ENCODE peak calls at places on chromosomes 1 and 21, in six cellular contexts. V is left lung; X is CD8-positive, alpha-beta memory T cell; L is GM23248; E is hepatocyte; F is GM06990. J is an unnamed sample.

GRCh38 chr1:31580891-31581603 is 4.7 kb downstream of the TINAGL1 start:
- DNase-seq in X (no peak), E (no peak), F (no peak), L (no peak), V (no peak), J (no peak)

GRCh38 chr1:183862967-183863366 is 58.0 kb downstream of the RGL1 start:
- DNase-seq in V (no peak), F (no peak), X (no peak), L (no peak), E (no peak), J (no peak)

GRCh38 chr1:111404588-111404987 is 22.9 kb downstream of the OVGP1 start:
- DNase-seq in X (no peak), L (no peak), F (no peak), E (no peak), V (no peak), J (no peak)

GRCh38 chr1:83573776-83574175 is 425.2 kb downstream of the TTLL7 start:
- DNase-seq in F (no peak), V (no peak), X (no peak), E (no peak), L (no peak), J (no peak)

GRCh38 chr1:174158767-174159252 is 510 bp upstream of the RABGAP1L start:
- DNase-seq in E (no peak), V (no peak), F (no peak), L (peak; percentile 11), X (peak; percentile 19), J (no peak)

GRCh38 chr1:71660417-71660816 is 579.6 kb upstream of the ZRANB2 start:
- DNase-seq in F (no peak), L (peak; percentile 76), X (no peak), E (no peak), V (no peak), J (no peak)

GRCh38 chr1:100567062-100567461 is 29.1 kb downstream of the GPR88 start:
- DNase-seq in E (no peak), F (no peak), X (no peak), L (no peak), V (no peak), J (no peak)

GRCh38 chr21:31945576-31945975 is 72.8 kb downstream of the HUNK start:
- DNase-seq in F (no peak), E (peak; percentile 73), L (peak; percentile 81), V (no peak), X (no peak), J (peak; percentile 44)

GRCh38 chr1:206809504-206810084 is 37.3 kb upstream of the IL10 start:
- DNase-seq in L (peak; percentile 59), F (no peak), X (no peak), E (peak; percentile 34), V (no peak), J (peak; percentile 21)

GRCh38 chr1:28796321-28797213 is 15.4 kb upstream of the OPRD1 start:
- DNase-seq in X (no peak), V (no peak), L (no peak), E (no peak), F (no peak), J (no peak)

GRCh38 chr1:181459067-181459466 is 24.2 kb upstream of the CACNA1E start:
- DNase-seq in L (no peak), E (no peak), X (no peak), F (no peak), V (no peak), J (no peak)

GRCh38 chr1:169300854-169301253 is 66.7 kb downstream of the NME7 start:
- DNase-seq in L (no peak), E (no peak), F (no peak), V (no peak), X (no peak), J (no peak)

GRCh38 chr21:38853421-38853919 is 47.7 kb downstream of the ETS2 start:
- DNase-seq in X (no peak), F (peak; percentile 31), L (peak; percentile 91), V (peak; percentile 89), E (peak; percentile 60), J (peak; percentile 91)

GRCh38 chr1:236389253-236389652 is 4.8 kb upstream of the EDARADD start:
- DNase-seq in F (no peak), V (no peak), X (no peak), L (no peak), E (no peak), J (no peak)

GRCh38 chr1:247113733-247114271 is 9.6 kb upstream of the ZNF669 start:
- DNase-seq in V (no peak), X (no peak), F (no peak), E (no peak), L (no peak), J (no peak)

GRCh38 chr1:10635385-10635896 is 160.7 kb downstream of the PEX14 start:
- DNase-seq in F (no peak), X (no peak), E (no peak), V (peak; percentile 82), L (peak; percentile 86), J (peak; percentile 71)

GRCh38 chr21:35942211-35943144 is 117.8 kb downstream of the SETD4 start:
- DNase-seq in L (no peak), E (no peak), V (no peak), X (no peak), F (no peak), J (no peak)

GRCh38 chr1:192724670-192725069 is 84.2 kb upstream of the RGS2 start:
- DNase-seq in X (no peak), E (no peak), V (no peak), L (peak; percentile 88), F (no peak), J (peak; percentile 85)

GRCh38 chr21:41970099-41970391 is 16.2 kb upstream of the C2CD2 start:
- DNase-seq in X (no peak), F (no peak), E (no peak), V (peak; percentile 12), L (no peak), J (no peak)

GRCh38 chr1:50425376-50426107 is 2.3 kb upstream of the DMRTA2 start:
- DNase-seq in X (no peak), F (no peak), E (no peak), V (no peak), L (no peak), J (no peak)

DNA sequence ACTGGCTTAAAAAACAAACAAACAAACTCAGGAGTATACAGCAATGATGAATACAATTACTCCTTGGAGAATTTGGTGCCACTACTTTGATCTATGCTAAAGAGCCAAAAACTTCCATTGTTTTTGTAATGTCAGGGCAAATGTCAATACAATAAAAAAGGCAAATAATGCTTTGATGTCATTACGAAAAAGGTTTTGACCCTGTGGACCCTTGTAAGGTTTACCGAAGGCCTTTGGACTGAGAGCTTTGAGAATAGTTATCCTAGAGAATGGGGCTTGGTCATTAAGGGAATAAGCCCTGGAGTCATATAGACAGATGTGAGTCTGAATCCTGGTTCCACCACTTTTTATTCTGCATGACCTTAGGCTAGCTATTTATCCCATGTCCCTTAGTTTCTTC is 27.5 kb downstream of the CEP170 start:
- DNase-seq in F (no peak), E (no peak), L (no peak), X (no peak), V (no peak), J (no peak)
- H3K36me3 ChIP-seq in F (no peaks in the 10 kb centered on the region), E (no peaks in the 10 kb centered on the region), L (peaks cover 64% of the 10 kb centered on the region), X (no peaks in the 10 kb centered on the region), V (no peaks in the 10 kb centered on the region), J (peaks cover 65% of the 10 kb centered on the region)

GRCh38 chr1:154746620-154747299 is 123.3 kb downstream of the KCNN3 start:
- DNase-seq in X (no peak), L (peak; percentile 23), F (no peak), V (no peak), E (no peak), J (no peak)

GRCh38 chr1:154745750-154746425 is 124.2 kb downstream of the KCNN3 start:
- DNase-seq in V (no peak), X (no peak), E (no peak), L (no peak), F (no peak), J (no peak)

GRCh38 chr1:154749078-154749760 is 120.9 kb downstream of the KCNN3 start:
- DNase-seq in F (no peak), E (no peak), V (no peak), X (no peak), L (peak; percentile 97), J (peak; percentile 56)

GRCh38 chr1:154747380-154747779 is 122.7 kb downstream of the KCNN3 start:
- DNase-seq in L (no peak), X (no peak), V (no peak), E (no peak), F (no peak), J (no peak)

DNA sequence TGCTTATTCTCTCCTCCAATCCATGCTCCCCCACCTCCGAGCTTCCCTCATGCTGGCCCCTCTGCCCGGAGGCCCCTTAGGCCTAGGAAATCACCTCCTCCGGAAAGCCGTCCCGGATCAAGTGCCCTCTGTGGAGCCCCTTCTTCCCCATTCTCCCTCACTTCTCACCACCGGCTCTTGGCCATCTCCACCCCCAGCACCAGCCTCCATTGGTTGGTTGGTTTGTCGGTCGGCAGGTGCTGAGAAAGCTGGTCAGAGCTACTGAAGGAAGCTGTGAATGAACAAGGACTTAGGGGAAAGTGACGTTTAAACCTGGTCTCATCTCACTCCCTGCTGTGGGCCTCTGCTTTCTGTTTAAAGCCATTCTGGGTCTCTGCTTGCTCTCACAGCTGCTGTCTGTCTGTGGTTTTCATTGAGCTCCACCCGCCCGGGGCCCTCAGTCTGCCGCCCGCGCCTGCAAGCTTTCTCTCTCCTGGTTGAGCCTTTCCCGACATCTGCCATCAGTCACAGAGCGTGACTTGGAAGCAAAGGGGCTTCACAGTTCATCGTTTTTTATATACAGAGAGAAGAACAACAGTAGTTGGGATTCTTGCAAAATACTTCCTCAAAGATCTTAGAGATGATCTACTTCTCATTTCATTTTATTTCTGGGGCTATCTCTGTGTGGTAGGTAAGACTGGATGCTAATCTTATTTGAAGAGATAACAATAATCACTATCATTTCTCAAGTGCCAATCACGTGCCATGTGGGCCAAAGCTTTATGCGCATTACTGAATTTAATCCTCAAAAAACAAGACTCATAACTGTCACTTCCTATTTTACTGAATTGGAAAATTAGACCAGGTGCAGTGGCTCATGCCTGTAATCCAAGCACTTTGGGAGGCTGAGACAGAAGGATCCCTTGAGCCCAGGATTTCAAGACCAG is 122.0 kb downstream of the KCNN3 start:
- DNase-seq in L (peak; percentile 54), E (peak; percentile 48), F (peak; percentile 61), X (peak; percentile 31), V (no peak), J (no peak)
- H3K36me3 ChIP-seq in L (no peaks in the 10 kb centered on the region), E (no peaks in the 10 kb centered on the region), F (no peaks in the 10 kb centered on the region), X (no peaks in the 10 kb centered on the region), V (no peaks in the 10 kb centered on the region), J (no peaks in the 10 kb centered on the region)

DNA sequence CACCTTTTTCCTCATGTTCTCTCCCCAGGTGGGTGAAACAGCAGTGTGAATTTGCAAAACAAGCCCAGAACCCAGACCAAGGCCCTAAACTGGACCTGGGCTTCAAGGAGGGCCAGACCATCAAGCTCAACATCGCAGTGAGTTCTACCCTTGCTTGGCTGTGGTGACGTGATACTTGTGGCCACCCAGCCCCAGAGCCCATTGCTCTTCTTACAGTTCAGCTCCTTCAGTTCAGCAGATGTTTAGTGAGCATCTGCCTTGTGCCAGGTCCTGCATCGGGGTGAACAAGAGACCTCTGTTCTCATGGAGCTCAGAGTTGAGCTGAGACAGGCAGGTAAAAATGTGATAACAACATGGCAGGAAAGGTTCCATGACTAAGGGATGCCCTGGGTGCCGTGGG is 8.5 kb downstream of the NECAP2 start:
- DNase-seq in E (no peak), V (no peak), F (no peak), L (no peak), X (no peak), J (no peak)
- H3K36me3 ChIP-seq in E (no peaks in the 10 kb centered on the region), V (no peaks in the 10 kb centered on the region), F (peaks cover 41% of the 10 kb centered on the region), L (peaks cover 26% of the 10 kb centered on the region), X (peaks cover 81% of the 10 kb centered on the region), J (peaks cover 51% of the 10 kb centered on the region)

DNA sequence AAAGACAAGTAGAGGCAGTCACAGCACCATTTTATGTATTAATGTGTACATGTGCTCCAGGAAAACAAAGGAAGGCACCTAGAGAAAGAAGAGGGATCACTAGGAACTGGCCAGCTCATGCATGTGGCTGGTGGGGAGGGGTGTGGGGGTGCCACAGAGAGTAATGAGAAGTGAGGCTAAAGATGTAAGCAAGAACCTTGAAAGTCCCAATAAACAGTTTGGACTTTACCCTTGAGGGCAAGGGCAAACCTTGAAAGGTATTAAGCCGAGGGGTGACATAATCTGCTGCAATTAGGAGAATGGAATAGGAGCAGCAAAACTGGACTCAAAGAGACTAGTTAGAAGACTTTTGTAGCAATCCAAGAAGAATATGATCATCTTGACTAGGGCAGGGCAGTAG is 51.5 kb downstream of the ERI3 start:
- DNase-seq in E (peak; percentile 21), V (no peak), L (no peak), X (no peak), F (no peak), J (no peak)
- H3K36me3 ChIP-seq in E (no peaks in the 10 kb centered on the region), V (no peaks in the 10 kb centered on the region), L (no peaks in the 10 kb centered on the region), X (peaks cover 28% of the 10 kb centered on the region), F (peaks cover 10% of the 10 kb centered on the region), J (peaks cover 37% of the 10 kb centered on the region)

J was measured in MG63.